ENCODE peak calls at places on chromosomes 1 and 21, in six cellular contexts. One of them, this sample, is unnamed.

GRCh38 chr1:246397046-246397445 is 110.0 kb downstream of the SMYD3 start:
- DNase-seq in H7: no peak
- DNase-seq in HT-29: no peak
- DNase-seq in CD4-positive, CD25-positive, alpha-beta regulatory T cell: no peak
- DNase-seq in stimulated activated naive CD4-positive, alpha-beta T cell treated with Interleukin-2 at 50 U/mL for 16 hours: no peak
- DNase-seq in amniotic epithelial cell: no peak
- DNase-seq in this sample: no peak

GRCh38 chr21:31198575-31198974 is 145.5 kb downstream of the TIAM1 start:
- DNase-seq in amniotic epithelial cell: peak
- DNase-seq in H7: peak
- DNase-seq in stimulated activated naive CD4-positive, alpha-beta T cell treated with Interleukin-2 at 50 U/mL for 16 hours: no peak
- DNase-seq in CD4-positive, CD25-positive, alpha-beta regulatory T cell: peak
- DNase-seq in HT-29: peak
- DNase-seq in this sample: no peak

GRCh38 chr1:24555591-24556413 is at the start of gene NCMAP:
- DNase-seq in CD4-positive, CD25-positive, alpha-beta regulatory T cell: peak
- DNase-seq in stimulated activated naive CD4-positive, alpha-beta T cell treated with Interleukin-2 at 50 U/mL for 16 hours: peak
- DNase-seq in HT-29: peak
- DNase-seq in H7: peak
- DNase-seq in amniotic epithelial cell: no peak
- DNase-seq in this sample: peak

GRCh38 chr1:58718435-58718834 is 18.6 kb upstream of the MYSM1 start:
- DNase-seq in HT-29: no peak
- DNase-seq in stimulated activated naive CD4-positive, alpha-beta T cell treated with Interleukin-2 at 50 U/mL for 16 hours: no peak
- DNase-seq in H7: no peak
- DNase-seq in CD4-positive, CD25-positive, alpha-beta regulatory T cell: no peak
- DNase-seq in amniotic epithelial cell: peak
- DNase-seq in this sample: no peak

GRCh38 chr1:25246600-25247023 is 642 bp downstream of the RSRP1 start:
- DNase-seq in stimulated activated naive CD4-positive, alpha-beta T cell treated with Interleukin-2 at 50 U/mL for 16 hours: peak
- DNase-seq in HT-29: no peak
- DNase-seq in CD4-positive, CD25-positive, alpha-beta regulatory T cell: peak
- DNase-seq in amniotic epithelial cell: no peak
- DNase-seq in H7: peak
- DNase-seq in this sample: no peak

GRCh38 chr1:231951399-231951798 is 324.8 kb downstream of the DISC1 start:
- DNase-seq in amniotic epithelial cell: no peak
- DNase-seq in stimulated activated naive CD4-positive, alpha-beta T cell treated with Interleukin-2 at 50 U/mL for 16 hours: no peak
- DNase-seq in HT-29: no peak
- DNase-seq in CD4-positive, CD25-positive, alpha-beta regulatory T cell: no peak
- DNase-seq in H7: no peak
- DNase-seq in this sample: no peak

GRCh38 chr21:43029785-43030184 is 45.9 kb downstream of the CBS start:
- DNase-seq in stimulated activated naive CD4-positive, alpha-beta T cell treated with Interleukin-2 at 50 U/mL for 16 hours: no peak
- DNase-seq in CD4-positive, CD25-positive, alpha-beta regulatory T cell: no peak
- DNase-seq in amniotic epithelial cell: no peak
- DNase-seq in HT-29: no peak
- DNase-seq in H7: no peak
- DNase-seq in this sample: no peak

GRCh38 chr1:17293681-17294415 is 14.1 kb upstream of the PADI4 start:
- DNase-seq in CD4-positive, CD25-positive, alpha-beta regulatory T cell: no peak
- DNase-seq in HT-29: no peak
- DNase-seq in amniotic epithelial cell: no peak
- DNase-seq in stimulated activated naive CD4-positive, alpha-beta T cell treated with Interleukin-2 at 50 U/mL for 16 hours: no peak
- DNase-seq in H7: no peak
- DNase-seq in this sample: no peak

GRCh38 chr1:187326554-187326953 is 497.8 kb downstream of the PLA2G4A start:
- DNase-seq in H7: no peak
- DNase-seq in amniotic epithelial cell: peak
- DNase-seq in CD4-positive, CD25-positive, alpha-beta regulatory T cell: no peak
- DNase-seq in HT-29: no peak
- DNase-seq in stimulated activated naive CD4-positive, alpha-beta T cell treated with Interleukin-2 at 50 U/mL for 16 hours: no peak
- DNase-seq in this sample: no peak

GRCh38 chr1:43525995-43526394 is 4.7 kb upstream of the PTPRF start:
- DNase-seq in amniotic epithelial cell: peak
- DNase-seq in H7: no peak
- DNase-seq in CD4-positive, CD25-positive, alpha-beta regulatory T cell: no peak
- DNase-seq in HT-29: peak
- DNase-seq in stimulated activated naive CD4-positive, alpha-beta T cell treated with Interleukin-2 at 50 U/mL for 16 hours: no peak
- DNase-seq in this sample: no peak

GRCh38 chr1:221074325-221074724 is 195.1 kb downstream of the HLX start:
- DNase-seq in amniotic epithelial cell: peak
- DNase-seq in HT-29: no peak
- DNase-seq in stimulated activated naive CD4-positive, alpha-beta T cell treated with Interleukin-2 at 50 U/mL for 16 hours: no peak
- DNase-seq in H7: no peak
- DNase-seq in CD4-positive, CD25-positive, alpha-beta regulatory T cell: no peak
- DNase-seq in this sample: no peak

GRCh38 chr1:67818725-67819301 is 14.5 kb downstream of the GNG12 start:
- DNase-seq in CD4-positive, CD25-positive, alpha-beta regulatory T cell: no peak
- DNase-seq in amniotic epithelial cell: peak
- DNase-seq in stimulated activated naive CD4-positive, alpha-beta T cell treated with Interleukin-2 at 50 U/mL for 16 hours: no peak
- DNase-seq in HT-29: peak
- DNase-seq in H7: no peak
- DNase-seq in this sample: no peak

GRCh38 chr1:28249013-28249870 is 10.1 kb upstream of the SESN2 start:
- DNase-seq in CD4-positive, CD25-positive, alpha-beta regulatory T cell: no peak
- DNase-seq in H7: peak
- DNase-seq in amniotic epithelial cell: peak
- DNase-seq in stimulated activated naive CD4-positive, alpha-beta T cell treated with Interleukin-2 at 50 U/mL for 16 hours: peak
- DNase-seq in HT-29: peak
- DNase-seq in this sample: peak

GRCh38 chr1:228814091-228814610 is 78.9 kb downstream of the RHOU start:
- DNase-seq in HT-29: no peak
- DNase-seq in stimulated activated naive CD4-positive, alpha-beta T cell treated with Interleukin-2 at 50 U/mL for 16 hours: no peak
- DNase-seq in CD4-positive, CD25-positive, alpha-beta regulatory T cell: no peak
- DNase-seq in amniotic epithelial cell: no peak
- DNase-seq in H7: peak
- DNase-seq in this sample: no peak

This sample was measured in WERI-Rb-1.